ENCODE peak calls at places on chromosomes 11 and 22, in nine cellular contexts. One of them, this sample, is unnamed.
A peak's percentile ranks its signal among the peaks of the same experiment; 100 is the strongest.

GRCh38 chr11:114326151-114326550 is 30.0 kb downstream of the NNMT start:
- DNase-seq in breast epithelium: no peak
- DNase-seq in dorsolateral prefrontal cortex: no peak
- DNase-seq in BJ: no peak
- DNase-seq in CD8-positive, alpha-beta T cell: no peak
- DNase-seq in ovary: no peak
- DNase-seq in HFF-Myc: no peak
- DNase-seq in transverse colon: no peak
- DNase-seq in fibroblast of the aortic adventitia: no peak
- DNase-seq in this sample: no peak

GRCh38 chr11:119774180-119774763 is 45.3 kb upstream of the NECTIN1 start:
- DNase-seq in breast epithelium: no peak
- DNase-seq in dorsolateral prefrontal cortex: peak; percentile 13
- DNase-seq in BJ: no peak
- DNase-seq in CD8-positive, alpha-beta T cell: no peak
- DNase-seq in ovary: no peak
- DNase-seq in HFF-Myc: no peak
- DNase-seq in transverse colon: no peak
- DNase-seq in fibroblast of the aortic adventitia: peak; percentile 46
- DNase-seq in this sample: no peak

GRCh38 chr11:65078786-65079342 is 5.0 kb downstream of the CDCA5 start:
- DNase-seq in breast epithelium: no peak
- DNase-seq in dorsolateral prefrontal cortex: no peak
- DNase-seq in BJ: no peak
- DNase-seq in CD8-positive, alpha-beta T cell: no peak
- DNase-seq in ovary: no peak
- DNase-seq in HFF-Myc: no peak
- DNase-seq in transverse colon: no peak
- DNase-seq in fibroblast of the aortic adventitia: no peak
- DNase-seq in this sample: no peak

GRCh38 chr11:94539420-94539819 is 4.3 kb upstream of the FUT4 start:
- DNase-seq in breast epithelium: no peak
- DNase-seq in dorsolateral prefrontal cortex: no peak
- DNase-seq in BJ: no peak
- DNase-seq in CD8-positive, alpha-beta T cell: no peak
- DNase-seq in ovary: no peak
- DNase-seq in HFF-Myc: no peak
- DNase-seq in transverse colon: peak; percentile 66
- DNase-seq in fibroblast of the aortic adventitia: no peak
- DNase-seq in this sample: no peak

GRCh38 chr11:118397448-118397847 is 4.0 kb upstream of the ATP5MG start:
- DNase-seq in breast epithelium: no peak
- DNase-seq in dorsolateral prefrontal cortex: no peak
- DNase-seq in BJ: no peak
- DNase-seq in CD8-positive, alpha-beta T cell: no peak
- DNase-seq in ovary: no peak
- DNase-seq in HFF-Myc: no peak
- DNase-seq in transverse colon: no peak
- DNase-seq in fibroblast of the aortic adventitia: no peak
- DNase-seq in this sample: no peak

GRCh38 chr11:131430466-131431176 is 60.2 kb downstream of the NTM start:
- DNase-seq in breast epithelium: no peak
- DNase-seq in dorsolateral prefrontal cortex: no peak
- DNase-seq in BJ: no peak
- DNase-seq in CD8-positive, alpha-beta T cell: no peak
- DNase-seq in ovary: no peak
- DNase-seq in HFF-Myc: no peak
- DNase-seq in transverse colon: no peak
- DNase-seq in fibroblast of the aortic adventitia: no peak
- DNase-seq in this sample: no peak

GRCh38 chr11:15472405-15472799 is 357.7 kb downstream of the INSC start:
- DNase-seq in breast epithelium: no peak
- DNase-seq in dorsolateral prefrontal cortex: no peak
- DNase-seq in BJ: no peak
- DNase-seq in CD8-positive, alpha-beta T cell: no peak
- DNase-seq in ovary: no peak
- DNase-seq in HFF-Myc: no peak
- DNase-seq in transverse colon: no peak
- DNase-seq in fibroblast of the aortic adventitia: no peak
- DNase-seq in this sample: no peak

GRCh38 chr11:124277809-124278208 is 21.6 kb downstream of the OR8G5 start:
- DNase-seq in breast epithelium: no peak
- DNase-seq in dorsolateral prefrontal cortex: no peak
- DNase-seq in BJ: no peak
- DNase-seq in CD8-positive, alpha-beta T cell: no peak
- DNase-seq in ovary: no peak
- DNase-seq in HFF-Myc: no peak
- DNase-seq in transverse colon: no peak
- DNase-seq in fibroblast of the aortic adventitia: no peak
- DNase-seq in this sample: no peak

GRCh38 chr22:19756288-19757128 is 4.1 kb upstream of the TBX1 start:
- DNase-seq in breast epithelium: peak; percentile 54
- DNase-seq in dorsolateral prefrontal cortex: no peak
- DNase-seq in BJ: no peak
- DNase-seq in CD8-positive, alpha-beta T cell: peak; percentile 82
- DNase-seq in ovary: no peak
- DNase-seq in HFF-Myc: no peak
- DNase-seq in transverse colon: peak; percentile 71
- DNase-seq in fibroblast of the aortic adventitia: no peak
- DNase-seq in this sample: peak; percentile 26

GRCh38 chr11:116505466-116506247 is 267.1 kb downstream of the BUD13 start:
- DNase-seq in breast epithelium: no peak
- DNase-seq in dorsolateral prefrontal cortex: no peak
- DNase-seq in BJ: no peak
- DNase-seq in CD8-positive, alpha-beta T cell: peak; percentile 11
- DNase-seq in ovary: no peak
- DNase-seq in HFF-Myc: no peak
- DNase-seq in transverse colon: no peak
- DNase-seq in fibroblast of the aortic adventitia: no peak
- DNase-seq in this sample: no peak

GRCh38 chr22:47394504-47395440 is 632.3 kb downstream of the TBC1D22A start:
- DNase-seq in breast epithelium: no peak
- DNase-seq in dorsolateral prefrontal cortex: no peak
- DNase-seq in BJ: no peak
- DNase-seq in CD8-positive, alpha-beta T cell: no peak
- DNase-seq in ovary: no peak
- DNase-seq in HFF-Myc: no peak
- DNase-seq in transverse colon: no peak
- DNase-seq in fibroblast of the aortic adventitia: no peak
- DNase-seq in this sample: no peak

GRCh38 chr22:32311551-32312071 is 46.1 kb upstream of the RFPL3 start:
- DNase-seq in breast epithelium: no peak
- DNase-seq in dorsolateral prefrontal cortex: no peak
- DNase-seq in BJ: no peak
- DNase-seq in CD8-positive, alpha-beta T cell: no peak
- DNase-seq in ovary: no peak
- DNase-seq in HFF-Myc: no peak
- DNase-seq in transverse colon: no peak
- DNase-seq in fibroblast of the aortic adventitia: no peak
- DNase-seq in this sample: no peak

GRCh38 chr22:45552580-45553332 is 50.1 kb downstream of the FBLN1 start:
- DNase-seq in breast epithelium: peak; percentile 59
- DNase-seq in dorsolateral prefrontal cortex: no peak
- DNase-seq in BJ: peak; percentile 79
- DNase-seq in CD8-positive, alpha-beta T cell: no peak
- DNase-seq in ovary: peak; percentile 80
- DNase-seq in HFF-Myc: peak; percentile 84
- DNase-seq in transverse colon: peak; percentile 44
- DNase-seq in fibroblast of the aortic adventitia: peak; percentile 88
- DNase-seq in this sample: no peak

GRCh38 chr11:112555491-112556364 is 295.1 kb upstream of the PLET1 start:
- DNase-seq in breast epithelium: no peak
- DNase-seq in dorsolateral prefrontal cortex: peak; percentile 56
- DNase-seq in BJ: no peak
- DNase-seq in CD8-positive, alpha-beta T cell: peak; percentile 74
- DNase-seq in ovary: peak; percentile 24
- DNase-seq in HFF-Myc: peak; percentile 16
- DNase-seq in transverse colon: peak; percentile 67
- DNase-seq in fibroblast of the aortic adventitia: peak; percentile 22
- DNase-seq in this sample: no peak

GRCh38 chr11:120181446-120181992 is 29.3 kb upstream of the OAF start:
- DNase-seq in breast epithelium: peak; percentile 4
- DNase-seq in dorsolateral prefrontal cortex: no peak
- DNase-seq in BJ: no peak
- DNase-seq in CD8-positive, alpha-beta T cell: peak; percentile 21
- DNase-seq in ovary: no peak
- DNase-seq in HFF-Myc: no peak
- DNase-seq in transverse colon: no peak
- DNase-seq in fibroblast of the aortic adventitia: no peak
- DNase-seq in this sample: no peak

GRCh38 chr11:62652156-62653006 is 721 bp downstream of the INTS5 start:
- DNase-seq in breast epithelium: no peak
- DNase-seq in dorsolateral prefrontal cortex: no peak
- DNase-seq in BJ: no peak
- DNase-seq in CD8-positive, alpha-beta T cell: no peak
- DNase-seq in ovary: no peak
- DNase-seq in HFF-Myc: no peak
- DNase-seq in transverse colon: no peak
- DNase-seq in fibroblast of the aortic adventitia: no peak
- DNase-seq in this sample: no peak

DNA sequence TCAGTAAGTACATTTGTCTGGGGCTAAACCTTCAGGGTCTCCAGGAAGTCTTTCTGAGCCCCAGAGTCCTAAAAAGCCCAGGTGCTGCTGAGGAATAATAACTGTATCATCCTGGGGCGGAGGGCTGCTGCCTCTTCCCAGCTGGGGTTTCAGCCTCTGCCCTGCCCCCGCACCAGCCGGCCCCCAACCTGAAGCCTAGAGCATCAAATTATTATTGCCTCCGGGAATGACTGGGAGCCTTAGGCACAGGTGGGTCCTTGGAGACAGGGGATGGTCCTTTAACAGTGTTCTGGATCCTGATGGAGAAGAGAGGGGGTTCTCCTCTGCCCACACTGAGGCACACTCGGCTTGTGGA is 64.4 kb downstream of the BCR start:
- DNase-seq in breast epithelium: no peak
- DNase-seq in dorsolateral prefrontal cortex: no peak
- DNase-seq in BJ: no peak
- DNase-seq in CD8-positive, alpha-beta T cell: no peak
- DNase-seq in ovary: no peak
- DNase-seq in HFF-Myc: no peak
- DNase-seq in transverse colon: no peak
- DNase-seq in fibroblast of the aortic adventitia: no peak
- DNase-seq in this sample: no peak
- H3K4me3 ChIP-seq in breast epithelium: no peak overlapping the region
- H3K4me3 ChIP-seq in dorsolateral prefrontal cortex: no peak overlapping the region
- H3K4me3 ChIP-seq in BJ: no peak overlapping the region
- H3K4me3 ChIP-seq in CD8-positive, alpha-beta T cell: no peak overlapping the region
- H3K4me3 ChIP-seq in ovary: no peak overlapping the region
- H3K4me3 ChIP-seq in HFF-Myc: no peak overlapping the region
- H3K4me3 ChIP-seq in transverse colon: no peak overlapping the region
- H3K4me3 ChIP-seq in fibroblast of the aortic adventitia: no peak overlapping the region
- H3K4me3 ChIP-seq in this sample: no peak overlapping the region

DNA sequence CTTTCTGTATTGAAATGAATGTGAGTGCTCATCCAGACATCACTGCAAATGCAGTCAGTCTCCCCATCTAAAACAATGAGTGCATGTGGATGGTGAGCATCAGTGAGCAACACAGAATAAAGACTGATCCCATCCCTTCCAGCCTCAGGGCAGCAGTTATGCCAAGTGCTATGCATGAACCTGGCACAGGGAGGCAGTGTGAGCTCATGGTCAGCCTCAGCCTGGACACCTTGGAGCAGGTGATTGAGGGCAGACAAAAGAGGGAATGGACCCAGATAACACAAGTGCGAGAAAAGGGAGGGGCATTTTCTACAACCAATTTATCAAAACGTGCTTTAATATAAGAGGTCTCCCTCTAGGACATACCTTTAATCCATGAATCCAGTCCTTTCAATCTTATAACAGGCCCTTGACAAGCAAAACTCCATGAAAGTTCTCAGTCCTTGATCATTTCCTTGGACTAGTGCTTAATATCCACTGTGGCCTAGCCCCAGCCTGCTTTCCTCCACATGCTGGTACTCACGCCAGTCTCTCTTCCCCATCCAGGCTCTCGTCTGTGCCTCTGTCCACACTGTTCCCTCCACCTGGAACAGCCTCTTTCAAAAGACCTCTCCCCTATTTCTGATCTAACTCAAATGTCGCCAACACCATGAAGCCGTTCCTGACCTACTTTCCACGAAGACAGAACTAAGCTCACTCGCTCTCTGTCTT is 50.5 kb upstream of the LRRC55 start:
- DNase-seq in breast epithelium: no peak
- DNase-seq in dorsolateral prefrontal cortex: no peak
- DNase-seq in BJ: no peak
- DNase-seq in CD8-positive, alpha-beta T cell: no peak
- DNase-seq in ovary: no peak
- DNase-seq in HFF-Myc: no peak
- DNase-seq in transverse colon: peak; percentile 25
- DNase-seq in fibroblast of the aortic adventitia: peak; percentile 29
- DNase-seq in this sample: peak; percentile 8
- TF ChIP-seq CTCF in breast epithelium: no peak
- TF ChIP-seq CTCF in dorsolateral prefrontal cortex: peak; percentile 35
- TF ChIP-seq CTCF in BJ: peak; percentile 55
- TF ChIP-seq CTCF in CD8-positive, alpha-beta T cell: no peak
- TF ChIP-seq CTCF in ovary: no peak
- TF ChIP-seq CTCF in HFF-Myc: peak; percentile 46
- TF ChIP-seq CTCF in transverse colon: peak; percentile 33
- TF ChIP-seq CTCF in fibroblast of the aortic adventitia: peak; percentile 63
- TF ChIP-seq CTCF in this sample: peak; percentile 96

DNA sequence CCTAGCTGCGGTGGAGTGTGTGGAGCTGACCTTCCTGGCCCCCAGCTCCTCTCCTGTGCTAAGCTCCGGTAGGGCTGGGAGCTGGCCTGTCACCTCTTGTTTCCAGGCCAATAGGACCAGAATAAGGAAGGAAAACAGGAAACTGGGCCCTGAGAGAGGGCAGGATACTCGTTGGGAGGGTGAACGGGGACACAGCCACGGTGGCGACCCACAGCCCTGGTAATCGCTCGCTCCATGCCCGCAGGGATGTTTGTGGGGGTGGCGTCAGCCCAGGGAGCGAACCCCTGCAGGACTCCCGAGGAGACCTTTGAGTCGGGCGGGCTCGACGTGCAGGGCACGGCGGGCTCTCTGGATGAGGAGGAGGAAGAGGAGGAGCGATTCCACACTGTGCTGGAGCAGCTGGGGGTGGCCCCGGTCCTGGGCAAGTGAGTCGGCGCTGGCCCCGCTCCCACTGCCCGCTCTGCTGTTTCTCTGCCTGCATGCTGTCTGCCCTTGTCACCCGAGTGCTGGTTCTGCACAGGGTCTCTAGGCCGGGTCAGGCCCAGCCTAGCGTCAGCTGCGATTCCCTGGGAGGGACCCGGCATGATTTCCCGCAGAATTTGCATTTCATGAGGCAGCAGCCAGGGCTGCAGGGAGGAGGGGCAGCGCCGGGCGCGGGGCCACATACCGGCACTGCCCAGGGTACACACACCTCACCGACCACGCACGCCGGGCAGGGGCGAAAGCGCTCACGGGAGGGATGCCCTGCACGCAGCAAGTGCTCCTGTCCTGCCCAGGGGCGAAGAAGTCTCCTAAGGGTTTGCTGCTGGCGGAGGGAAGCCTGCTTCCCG is 1.6 kb downstream of the CRACR2B start:
- DNase-seq in breast epithelium: no peak
- DNase-seq in dorsolateral prefrontal cortex: no peak
- DNase-seq in BJ: no peak
- DNase-seq in CD8-positive, alpha-beta T cell: no peak
- DNase-seq in ovary: no peak
- DNase-seq in HFF-Myc: no peak
- DNase-seq in transverse colon: peak; percentile 58
- DNase-seq in fibroblast of the aortic adventitia: no peak
- DNase-seq in this sample: no peak
- H3K4me3 ChIP-seq in breast epithelium: peak overlapping the region; percentile 36
- H3K4me3 ChIP-seq in dorsolateral prefrontal cortex: peak overlapping the region; percentile 23
- H3K4me3 ChIP-seq in BJ: peak overlapping the region; percentile 23
- H3K4me3 ChIP-seq in CD8-positive, alpha-beta T cell: peak overlapping the region; percentile 63
- H3K4me3 ChIP-seq in ovary: no peak overlapping the region
- H3K4me3 ChIP-seq in HFF-Myc: peak overlapping the region; percentile 19
- H3K4me3 ChIP-seq in transverse colon: peak overlapping the region; percentile 33
- H3K4me3 ChIP-seq in fibroblast of the aortic adventitia: peak overlapping the region; percentile 10
- H3K4me3 ChIP-seq in this sample: no peak overlapping the region

GRCh38 chr11:70597751-70598377 is 199.5 kb downstream of the CTTN start:
- DNase-seq in breast epithelium: no peak
- DNase-seq in dorsolateral prefrontal cortex: no peak
- DNase-seq in BJ: no peak
- DNase-seq in CD8-positive, alpha-beta T cell: no peak
- DNase-seq in ovary: no peak
- DNase-seq in HFF-Myc: no peak
- DNase-seq in transverse colon: no peak
- DNase-seq in fibroblast of the aortic adventitia: no peak
- DNase-seq in this sample: no peak
- TF ChIP-seq CTCF in breast epithelium: no peak
- TF ChIP-seq CTCF in dorsolateral prefrontal cortex: no peak
- TF ChIP-seq CTCF in BJ: no peak
- TF ChIP-seq CTCF in CD8-positive, alpha-beta T cell: no peak
- TF ChIP-seq CTCF in ovary: no peak
- TF ChIP-seq CTCF in HFF-Myc: no peak
- TF ChIP-seq CTCF in transverse colon: no peak
- TF ChIP-seq CTCF in fibroblast of the aortic adventitia: no peak
- TF ChIP-seq CTCF in this sample: no peak